ENCODE peak calls at places on chromosomes 13 and 19, in seven cellular contexts. A is cardiac muscle cell; O is stimulated activated naive CD4-positive, alpha-beta T cell; E is GM04504; Z is HCT116; H is amniotic epithelial cell; U is body of pancreas. I is an unnamed sample.

GRCh38 chr13:111909501-111909900 is 157.4 kb upstream of the SOX1 start:
- DNase-seq in O (no peak), A (no peak), H (no peak), E (no peak), Z (no peak), U (no peak), I (no peak)

GRCh38 chr19:51799311-51799997 is 4.5 kb downstream of the FPR3 start:
- DNase-seq in H (peak), E (peak), U (peak), A (peak), Z (no peak), O (no peak), I (peak)

GRCh38 chr19:29308977-29309520 is 96.1 kb upstream of the UQCRFS1 start:
- DNase-seq in Z (no peak), E (no peak), H (no peak), A (no peak), O (no peak), U (no peak), I (no peak)

GRCh38 chr13:111239754-111240670 is 80.4 kb upstream of the TEX29 start:
- DNase-seq in Z (no peak), O (no peak), A (no peak), E (no peak), U (no peak), H (peak), I (no peak)

GRCh38 chr13:77832339-77833100 is 86.1 kb downstream of the EDNRB start:
- DNase-seq in E (no peak), Z (no peak), A (peak), H (no peak), O (no peak), U (no peak), I (no peak)

GRCh38 chr13:114095486-114095885 is 36.9 kb downstream of the RASA3 start:
- DNase-seq in Z (no peak), U (no peak), E (no peak), H (no peak), O (no peak), A (no peak), I (no peak)

GRCh38 chr13:77449265-77449664 is 86.2 kb upstream of the SCEL start:
- DNase-seq in H (no peak), Z (no peak), U (no peak), O (no peak), E (no peak), A (no peak), I (no peak)

GRCh38 chr19:41895745-41896580 is 13.0 kb downstream of the ARHGEF1 start:
- DNase-seq in A (no peak), U (no peak), H (no peak), O (no peak), Z (no peak), E (no peak), I (no peak)

I was measured in amygdala.